ENCODE peak calls at places on chromosome 19, in ten cellular contexts. One of them, this sample, is unnamed.

GRCh38 chr19:6588508-6589345 is 2.2 kb downstream of the CD70 start:
- DNase-seq in cardiac fibroblast: no peak
- DNase-seq in activated CD4-positive, alpha-beta memory T cell treated with anti-CD3 and anti-CD28 coated beads for 36 hours: peak
- DNase-seq in cardiac muscle cell: no peak
- DNase-seq in non-pigmented ciliary epithelial cell: no peak
- DNase-seq in iPS DF 6.9: no peak
- DNase-seq in germinal center: peak
- DNase-seq in HS-5: no peak
- DNase-seq in AML-193: no peak
- DNase-seq in stimulated activated CD4-positive, alpha-beta T cell treated with anti-CD3 and anti-CD28 coated beads, Interleukin-15, amount 100 ng/mL, for 48 hours: no peak
- DNase-seq in this sample: no peak

GRCh38 chr19:46984077-46985010 is 35.3 kb upstream of the NPAS1 start:
- DNase-seq in cardiac fibroblast: peak
- DNase-seq in activated CD4-positive, alpha-beta memory T cell treated with anti-CD3 and anti-CD28 coated beads for 36 hours: no peak
- DNase-seq in cardiac muscle cell: peak
- DNase-seq in non-pigmented ciliary epithelial cell: no peak
- DNase-seq in iPS DF 6.9: no peak
- DNase-seq in germinal center: no peak
- DNase-seq in HS-5: no peak
- DNase-seq in AML-193: no peak
- DNase-seq in stimulated activated CD4-positive, alpha-beta T cell treated with anti-CD3 and anti-CD28 coated beads, Interleukin-15, amount 100 ng/mL, for 48 hours: no peak
- DNase-seq in this sample: no peak

GRCh38 chr19:34254552-34255432 is at the start of gene GARRE1:
- DNase-seq in cardiac fibroblast: peak
- DNase-seq in activated CD4-positive, alpha-beta memory T cell treated with anti-CD3 and anti-CD28 coated beads for 36 hours: peak
- DNase-seq in cardiac muscle cell: peak
- DNase-seq in non-pigmented ciliary epithelial cell: no peak
- DNase-seq in iPS DF 6.9: no peak
- DNase-seq in germinal center: peak
- DNase-seq in HS-5: no peak
- DNase-seq in AML-193: no peak
- DNase-seq in stimulated activated CD4-positive, alpha-beta T cell treated with anti-CD3 and anti-CD28 coated beads, Interleukin-15, amount 100 ng/mL, for 48 hours: peak
- DNase-seq in this sample: peak

GRCh38 chr19:41424335-41425173 is 2.6 kb downstream of the B3GNT8 start:
- DNase-seq in cardiac fibroblast: no peak
- DNase-seq in activated CD4-positive, alpha-beta memory T cell treated with anti-CD3 and anti-CD28 coated beads for 36 hours: no peak
- DNase-seq in cardiac muscle cell: no peak
- DNase-seq in non-pigmented ciliary epithelial cell: no peak
- DNase-seq in iPS DF 6.9: no peak
- DNase-seq in germinal center: no peak
- DNase-seq in HS-5: no peak
- DNase-seq in AML-193: no peak
- DNase-seq in stimulated activated CD4-positive, alpha-beta T cell treated with anti-CD3 and anti-CD28 coated beads, Interleukin-15, amount 100 ng/mL, for 48 hours: no peak
- DNase-seq in this sample: no peak

GRCh38 chr19:10510301-10510802 is 6.9 kb downstream of the S1PR5 start:
- DNase-seq in cardiac fibroblast: no peak
- DNase-seq in activated CD4-positive, alpha-beta memory T cell treated with anti-CD3 and anti-CD28 coated beads for 36 hours: peak
- DNase-seq in cardiac muscle cell: no peak
- DNase-seq in non-pigmented ciliary epithelial cell: no peak
- DNase-seq in iPS DF 6.9: no peak
- DNase-seq in germinal center: peak
- DNase-seq in HS-5: no peak
- DNase-seq in AML-193: no peak
- DNase-seq in stimulated activated CD4-positive, alpha-beta T cell treated with anti-CD3 and anti-CD28 coated beads, Interleukin-15, amount 100 ng/mL, for 48 hours: peak
- DNase-seq in this sample: peak

GRCh38 chr19:5086725-5087439 is 118.0 kb downstream of the KDM4B start:
- DNase-seq in cardiac fibroblast: no peak
- DNase-seq in activated CD4-positive, alpha-beta memory T cell treated with anti-CD3 and anti-CD28 coated beads for 36 hours: no peak
- DNase-seq in cardiac muscle cell: no peak
- DNase-seq in non-pigmented ciliary epithelial cell: no peak
- DNase-seq in iPS DF 6.9: peak
- DNase-seq in germinal center: no peak
- DNase-seq in HS-5: no peak
- DNase-seq in AML-193: no peak
- DNase-seq in stimulated activated CD4-positive, alpha-beta T cell treated with anti-CD3 and anti-CD28 coated beads, Interleukin-15, amount 100 ng/mL, for 48 hours: no peak
- DNase-seq in this sample: no peak

GRCh38 chr19:55179570-55180484 is at the start of gene SYT5:
- DNase-seq in cardiac fibroblast: peak
- DNase-seq in activated CD4-positive, alpha-beta memory T cell treated with anti-CD3 and anti-CD28 coated beads for 36 hours: peak
- DNase-seq in cardiac muscle cell: peak
- DNase-seq in non-pigmented ciliary epithelial cell: no peak
- DNase-seq in iPS DF 6.9: no peak
- DNase-seq in germinal center: peak
- DNase-seq in HS-5: no peak
- DNase-seq in AML-193: no peak
- DNase-seq in stimulated activated CD4-positive, alpha-beta T cell treated with anti-CD3 and anti-CD28 coated beads, Interleukin-15, amount 100 ng/mL, for 48 hours: peak
- DNase-seq in this sample: peak

GRCh38 chr19:51735759-51736449 is 12.1 kb upstream of the HAS1 start:
- DNase-seq in cardiac fibroblast: peak
- DNase-seq in activated CD4-positive, alpha-beta memory T cell treated with anti-CD3 and anti-CD28 coated beads for 36 hours: no peak
- DNase-seq in cardiac muscle cell: peak
- DNase-seq in non-pigmented ciliary epithelial cell: peak
- DNase-seq in iPS DF 6.9: no peak
- DNase-seq in germinal center: no peak
- DNase-seq in HS-5: peak
- DNase-seq in AML-193: peak
- DNase-seq in stimulated activated CD4-positive, alpha-beta T cell treated with anti-CD3 and anti-CD28 coated beads, Interleukin-15, amount 100 ng/mL, for 48 hours: no peak
- DNase-seq in this sample: peak

GRCh38 chr19:16112778-16113177 is 1.1 kb downstream of the RAB8A start:
- DNase-seq in cardiac fibroblast: no peak
- DNase-seq in activated CD4-positive, alpha-beta memory T cell treated with anti-CD3 and anti-CD28 coated beads for 36 hours: no peak
- DNase-seq in cardiac muscle cell: no peak
- DNase-seq in non-pigmented ciliary epithelial cell: no peak
- DNase-seq in iPS DF 6.9: no peak
- DNase-seq in germinal center: no peak
- DNase-seq in HS-5: no peak
- DNase-seq in AML-193: peak
- DNase-seq in stimulated activated CD4-positive, alpha-beta T cell treated with anti-CD3 and anti-CD28 coated beads, Interleukin-15, amount 100 ng/mL, for 48 hours: no peak
- DNase-seq in this sample: no peak

GRCh38 chr19:29370276-29370675 is 155.5 kb upstream of the VSTM2B start:
- DNase-seq in cardiac fibroblast: no peak
- DNase-seq in activated CD4-positive, alpha-beta memory T cell treated with anti-CD3 and anti-CD28 coated beads for 36 hours: no peak
- DNase-seq in cardiac muscle cell: no peak
- DNase-seq in non-pigmented ciliary epithelial cell: no peak
- DNase-seq in iPS DF 6.9: no peak
- DNase-seq in germinal center: no peak
- DNase-seq in HS-5: no peak
- DNase-seq in AML-193: no peak
- DNase-seq in stimulated activated CD4-positive, alpha-beta T cell treated with anti-CD3 and anti-CD28 coated beads, Interleukin-15, amount 100 ng/mL, for 48 hours: no peak
- DNase-seq in this sample: no peak

GRCh38 chr19:12623361-12624031 is 12.8 kb downstream of the ZNF791 start:
- DNase-seq in cardiac fibroblast: no peak
- DNase-seq in activated CD4-positive, alpha-beta memory T cell treated with anti-CD3 and anti-CD28 coated beads for 36 hours: no peak
- DNase-seq in cardiac muscle cell: no peak
- DNase-seq in non-pigmented ciliary epithelial cell: no peak
- DNase-seq in iPS DF 6.9: no peak
- DNase-seq in germinal center: no peak
- DNase-seq in HS-5: no peak
- DNase-seq in AML-193: no peak
- DNase-seq in stimulated activated CD4-positive, alpha-beta T cell treated with anti-CD3 and anti-CD28 coated beads, Interleukin-15, amount 100 ng/mL, for 48 hours: no peak
- DNase-seq in this sample: no peak

GRCh38 chr19:32351807-32352630 is 6.6 kb downstream of the ZNF507 start:
- DNase-seq in cardiac fibroblast: peak
- DNase-seq in activated CD4-positive, alpha-beta memory T cell treated with anti-CD3 and anti-CD28 coated beads for 36 hours: no peak
- DNase-seq in cardiac muscle cell: peak
- DNase-seq in non-pigmented ciliary epithelial cell: no peak
- DNase-seq in iPS DF 6.9: no peak
- DNase-seq in germinal center: no peak
- DNase-seq in HS-5: peak
- DNase-seq in AML-193: peak
- DNase-seq in stimulated activated CD4-positive, alpha-beta T cell treated with anti-CD3 and anti-CD28 coated beads, Interleukin-15, amount 100 ng/mL, for 48 hours: no peak
- DNase-seq in this sample: peak

GRCh38 chr19:36579255-36579654 is 6.2 kb upstream of the ZNF529 start:
- DNase-seq in cardiac fibroblast: no peak
- DNase-seq in activated CD4-positive, alpha-beta memory T cell treated with anti-CD3 and anti-CD28 coated beads for 36 hours: no peak
- DNase-seq in cardiac muscle cell: no peak
- DNase-seq in non-pigmented ciliary epithelial cell: no peak
- DNase-seq in iPS DF 6.9: no peak
- DNase-seq in germinal center: no peak
- DNase-seq in HS-5: no peak
- DNase-seq in AML-193: no peak
- DNase-seq in stimulated activated CD4-positive, alpha-beta T cell treated with anti-CD3 and anti-CD28 coated beads, Interleukin-15, amount 100 ng/mL, for 48 hours: no peak
- DNase-seq in this sample: no peak

GRCh38 chr19:9842834-9843625 is 7.9 kb downstream of the PIN1 start:
- DNase-seq in cardiac fibroblast: no peak
- DNase-seq in activated CD4-positive, alpha-beta memory T cell treated with anti-CD3 and anti-CD28 coated beads for 36 hours: no peak
- DNase-seq in cardiac muscle cell: no peak
- DNase-seq in non-pigmented ciliary epithelial cell: no peak
- DNase-seq in iPS DF 6.9: no peak
- DNase-seq in germinal center: no peak
- DNase-seq in HS-5: no peak
- DNase-seq in AML-193: no peak
- DNase-seq in stimulated activated CD4-positive, alpha-beta T cell treated with anti-CD3 and anti-CD28 coated beads, Interleukin-15, amount 100 ng/mL, for 48 hours: no peak
- DNase-seq in this sample: no peak

GRCh38 chr19:39390460-39390758 is 497 bp downstream of the PAF1 start:
- DNase-seq in cardiac fibroblast: no peak
- DNase-seq in activated CD4-positive, alpha-beta memory T cell treated with anti-CD3 and anti-CD28 coated beads for 36 hours: peak
- DNase-seq in cardiac muscle cell: no peak
- DNase-seq in non-pigmented ciliary epithelial cell: no peak
- DNase-seq in iPS DF 6.9: no peak
- DNase-seq in germinal center: peak
- DNase-seq in HS-5: no peak
- DNase-seq in AML-193: peak
- DNase-seq in stimulated activated CD4-positive, alpha-beta T cell treated with anti-CD3 and anti-CD28 coated beads, Interleukin-15, amount 100 ng/mL, for 48 hours: peak
- DNase-seq in this sample: no peak

GRCh38 chr19:6030214-6030507 is 52.2 kb upstream of the RANBP3 start:
- DNase-seq in cardiac fibroblast: peak
- DNase-seq in activated CD4-positive, alpha-beta memory T cell treated with anti-CD3 and anti-CD28 coated beads for 36 hours: no peak
- DNase-seq in cardiac muscle cell: peak
- DNase-seq in non-pigmented ciliary epithelial cell: peak
- DNase-seq in iPS DF 6.9: no peak
- DNase-seq in germinal center: no peak
- DNase-seq in HS-5: peak
- DNase-seq in AML-193: no peak
- DNase-seq in stimulated activated CD4-positive, alpha-beta T cell treated with anti-CD3 and anti-CD28 coated beads, Interleukin-15, amount 100 ng/mL, for 48 hours: no peak
- DNase-seq in this sample: peak

GRCh38 chr19:46958542-46958941 is 61.1 kb upstream of the NPAS1 start:
- DNase-seq in cardiac fibroblast: peak
- DNase-seq in activated CD4-positive, alpha-beta memory T cell treated with anti-CD3 and anti-CD28 coated beads for 36 hours: peak
- DNase-seq in cardiac muscle cell: peak
- DNase-seq in non-pigmented ciliary epithelial cell: no peak
- DNase-seq in iPS DF 6.9: no peak
- DNase-seq in germinal center: no peak
- DNase-seq in HS-5: peak
- DNase-seq in AML-193: no peak
- DNase-seq in stimulated activated CD4-positive, alpha-beta T cell treated with anti-CD3 and anti-CD28 coated beads, Interleukin-15, amount 100 ng/mL, for 48 hours: no peak
- DNase-seq in this sample: no peak

GRCh38 chr19:10091370-10091687 is 5.2 kb downstream of the SHFL start:
- DNase-seq in cardiac fibroblast: no peak
- DNase-seq in activated CD4-positive, alpha-beta memory T cell treated with anti-CD3 and anti-CD28 coated beads for 36 hours: no peak
- DNase-seq in cardiac muscle cell: no peak
- DNase-seq in non-pigmented ciliary epithelial cell: no peak
- DNase-seq in iPS DF 6.9: no peak
- DNase-seq in germinal center: no peak
- DNase-seq in HS-5: no peak
- DNase-seq in AML-193: no peak
- DNase-seq in stimulated activated CD4-positive, alpha-beta T cell treated with anti-CD3 and anti-CD28 coated beads, Interleukin-15, amount 100 ng/mL, for 48 hours: no peak
- DNase-seq in this sample: no peak

GRCh38 chr19:41785653-41786052 is 10.7 kb upstream of the CEACAM3 start:
- DNase-seq in cardiac fibroblast: peak
- DNase-seq in activated CD4-positive, alpha-beta memory T cell treated with anti-CD3 and anti-CD28 coated beads for 36 hours: peak
- DNase-seq in cardiac muscle cell: peak
- DNase-seq in non-pigmented ciliary epithelial cell: peak
- DNase-seq in iPS DF 6.9: peak
- DNase-seq in germinal center: peak
- DNase-seq in HS-5: peak
- DNase-seq in AML-193: peak
- DNase-seq in stimulated activated CD4-positive, alpha-beta T cell treated with anti-CD3 and anti-CD28 coated beads, Interleukin-15, amount 100 ng/mL, for 48 hours: peak
- DNase-seq in this sample: peak